ENCODE peak calls at places on chromosomes 7 and 10, in four cellular contexts. X is AG04450, L is AG09309, B is astrocyte of the cerebellum. P is an unnamed sample.

GRCh38 chr7:83475403-83475802 is 173.5 kb downstream of the SEMA3E start:
- DNase-seq in X (no peak), L (no peak), B (no peak), P (no peak)

GRCh38 chr7:155405399-155406318 is 52.3 kb upstream of the EN2 start:
- DNase-seq in X (no peak), L (no peak), B (no peak), P (no peak)

GRCh38 chr7:155309021-155309338 is 11.3 kb downstream of the INSIG1 start:
- DNase-seq in X (no peak), L (no peak), B (no peak), P (no peak)

GRCh38 chr7:73899731-73900142 is 38.8 kb downstream of the TMEM270 start:
- DNase-seq in X (peak), L (peak), B (peak), P (no peak)

GRCh38 chr10:27815846-27816245 is 70.2 kb upstream of the MKX start:
- DNase-seq in X (no peak), L (no peak), B (no peak), P (no peak)

GRCh38 chr10:3452683-3453388 is 280.3 kb upstream of the PITRM1 start:
- DNase-seq in X (peak), L (peak), B (no peak), P (peak)

GRCh38 chr7:13898957-13899670 is 90.4 kb downstream of the ETV1 start:
- DNase-seq in X (no peak), L (no peak), B (no peak), P (no peak)

GRCh38 chr10:191703-192518 is 56.7 kb downstream of the ZMYND11 start:
- DNase-seq in X (no peak), L (peak), B (peak), P (no peak)

GRCh38 chr10:34682580-34682979 is 132.5 kb downstream of the PARD3 start:
- DNase-seq in X (no peak), L (no peak), B (no peak), P (no peak)

DNA sequence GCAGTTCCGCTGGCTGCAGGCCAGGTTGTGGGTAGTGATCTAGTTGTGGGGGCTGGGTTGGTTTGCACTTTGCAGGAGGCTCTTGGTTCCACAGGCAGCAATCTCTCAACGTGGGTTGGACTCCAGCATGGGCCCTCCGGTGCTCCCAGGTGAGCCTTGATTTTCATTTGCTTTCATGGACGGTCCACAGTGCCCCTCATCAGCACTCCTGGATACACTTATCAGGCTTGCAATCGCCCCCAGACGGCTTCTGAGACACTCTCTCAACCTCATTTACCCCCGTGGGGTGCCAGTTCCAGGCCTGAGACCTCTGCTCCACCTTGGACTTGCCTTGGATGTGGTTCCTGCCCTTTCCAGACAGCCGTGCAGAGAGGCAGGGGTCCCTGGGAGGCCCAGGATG is 31.3 kb upstream of the ZNF273 start:
- DNase-seq in X (no peak), L (no peak), B (no peak), P (no peak)
- H3K4me3 ChIP-seq in X (no peak), L (no peak), B (no peak), P (no peak)

GRCh38 chr7:43481905-43482678 is 100.8 kb upstream of the STK17A start:
- DNase-seq in X (no peak), L (no peak), B (peak), P (no peak)

GRCh38 chr7:43479543-43479942 is 103.4 kb upstream of the STK17A start:
- DNase-seq in X (no peak), L (no peak), B (no peak), P (no peak)

GRCh38 chr7:43480581-43480980 is 102.3 kb upstream of the STK17A start:
- DNase-seq in X (no peak), L (no peak), B (no peak), P (no peak)

GRCh38 chr7:43475983-43476382 is 106.9 kb upstream of the STK17A start:
- DNase-seq in X (no peak), L (no peak), B (no peak), P (no peak)

DNA sequence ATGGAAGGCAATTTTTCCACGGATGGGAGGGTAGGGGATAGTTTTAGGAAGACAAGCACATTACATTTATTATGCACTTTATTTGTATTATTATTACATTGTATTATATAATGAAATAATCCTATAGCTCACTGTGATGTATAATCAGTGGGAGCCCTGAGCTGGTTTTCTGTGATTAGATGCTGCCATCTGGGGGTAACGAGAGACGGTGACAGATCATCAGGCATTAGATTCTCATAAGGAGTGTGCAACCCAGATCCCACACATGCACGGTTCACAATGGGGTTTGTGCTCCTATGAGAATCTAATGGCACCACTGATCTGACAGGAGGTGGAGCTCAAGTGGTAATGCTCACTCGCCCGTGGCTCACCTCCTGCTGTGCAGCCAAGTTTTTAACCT is 103.9 kb upstream of the STK17A start:
- DNase-seq in X (no peak), L (no peak), B (no peak), P (no peak)
- TF ChIP-seq CTCF in X (no peak), L (no peak), B (no peak), P (no peak)

GRCh38 chr10:110503528-110504110 is 5.9 kb downstream of the DUSP5 start:
- DNase-seq in X (no peak), L (no peak), B (no peak), P (no peak)

GRCh38 chr10:110502851-110503301 is 5.2 kb downstream of the DUSP5 start:
- DNase-seq in X (no peak), L (peak), B (peak), P (no peak)

GRCh38 chr10:110501142-110501937 is 3.6 kb downstream of the DUSP5 start:
- DNase-seq in X (peak), L (peak), B (peak), P (peak)

GRCh38 chr10:110500515-110500905 is 2.8 kb downstream of the DUSP5 start:
- DNase-seq in X (no peak), L (no peak), B (no peak), P (no peak)

GRCh38 chr10:110502072-110502845 is 4.6 kb downstream of the DUSP5 start:
- DNase-seq in X (no peak), L (no peak), B (no peak), P (no peak)
- H3K4me3 ChIP-seq in X (peak), L (no peak), B (no peak), P (peak)

GRCh38 chr10:78436706-78437406 is 403.2 kb downstream of the RPS24 start:
- DNase-seq in X (no peak), L (no peak), B (no peak), P (no peak)

GRCh38 chr10:78438907-78439809 is 405.5 kb downstream of the RPS24 start:
- DNase-seq in X (no peak), L (no peak), B (no peak), P (no peak)

GRCh38 chr10:78436223-78436575 is 402.5 kb downstream of the RPS24 start:
- DNase-seq in X (no peak), L (no peak), B (no peak), P (no peak)

GRCh38 chr10:78437407-78437768 is 403.7 kb downstream of the RPS24 start:
- DNase-seq in X (no peak), L (no peak), B (no peak), P (no peak)

DNA sequence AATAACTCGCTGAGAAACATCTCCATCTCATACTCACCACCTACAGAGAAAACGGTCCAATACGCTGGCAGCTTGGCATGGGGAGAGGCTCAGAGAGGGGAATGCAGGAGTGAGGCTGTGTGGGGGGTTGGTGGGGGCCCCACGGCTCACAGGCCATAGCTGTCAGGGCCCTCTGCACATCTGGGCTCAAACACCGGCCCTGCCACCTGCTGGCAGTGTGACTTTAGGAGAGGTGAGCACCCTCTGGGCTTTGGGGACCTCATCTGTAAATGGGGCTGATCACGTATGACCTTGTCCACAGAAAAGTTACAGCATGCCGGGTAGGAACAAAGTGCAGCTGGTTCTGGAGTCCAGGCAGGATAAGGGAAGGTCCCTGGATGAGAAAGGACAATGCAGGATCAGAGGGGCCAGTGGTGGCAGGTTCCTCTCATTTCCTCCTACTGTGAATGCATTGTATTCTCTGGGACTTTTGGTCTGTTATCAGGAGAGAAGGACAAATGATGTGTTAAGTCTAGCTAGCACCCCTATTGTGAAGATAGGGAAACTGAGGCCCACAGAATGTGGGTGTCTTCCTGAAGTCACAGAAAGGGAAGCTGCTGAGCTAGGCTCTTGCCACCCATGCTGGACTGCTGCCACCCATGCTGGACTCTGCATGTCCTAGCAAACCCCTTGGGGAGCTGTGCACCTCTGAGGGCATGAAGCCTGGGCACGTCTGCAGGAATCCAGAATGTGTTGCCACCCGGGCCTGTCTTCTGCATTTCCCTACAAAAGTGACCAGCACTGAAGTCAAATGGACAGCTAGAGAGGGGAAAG is 404.6 kb downstream of the RPS24 start:
- DNase-seq in X (no peak), L (no peak), B (no peak), P (no peak)
- TF ChIP-seq CTCF in X (no peak), L (no peak), B (no peak), P (peak)

GRCh38 chr10:22824984-22825383 is 102.9 kb upstream of the ARMC3 start:
- DNase-seq in X (no peak), L (no peak), B (no peak), P (peak)
- H3K4me3 ChIP-seq in X (no peak), L (no peak), B (no peak), P (no peak)

DNA sequence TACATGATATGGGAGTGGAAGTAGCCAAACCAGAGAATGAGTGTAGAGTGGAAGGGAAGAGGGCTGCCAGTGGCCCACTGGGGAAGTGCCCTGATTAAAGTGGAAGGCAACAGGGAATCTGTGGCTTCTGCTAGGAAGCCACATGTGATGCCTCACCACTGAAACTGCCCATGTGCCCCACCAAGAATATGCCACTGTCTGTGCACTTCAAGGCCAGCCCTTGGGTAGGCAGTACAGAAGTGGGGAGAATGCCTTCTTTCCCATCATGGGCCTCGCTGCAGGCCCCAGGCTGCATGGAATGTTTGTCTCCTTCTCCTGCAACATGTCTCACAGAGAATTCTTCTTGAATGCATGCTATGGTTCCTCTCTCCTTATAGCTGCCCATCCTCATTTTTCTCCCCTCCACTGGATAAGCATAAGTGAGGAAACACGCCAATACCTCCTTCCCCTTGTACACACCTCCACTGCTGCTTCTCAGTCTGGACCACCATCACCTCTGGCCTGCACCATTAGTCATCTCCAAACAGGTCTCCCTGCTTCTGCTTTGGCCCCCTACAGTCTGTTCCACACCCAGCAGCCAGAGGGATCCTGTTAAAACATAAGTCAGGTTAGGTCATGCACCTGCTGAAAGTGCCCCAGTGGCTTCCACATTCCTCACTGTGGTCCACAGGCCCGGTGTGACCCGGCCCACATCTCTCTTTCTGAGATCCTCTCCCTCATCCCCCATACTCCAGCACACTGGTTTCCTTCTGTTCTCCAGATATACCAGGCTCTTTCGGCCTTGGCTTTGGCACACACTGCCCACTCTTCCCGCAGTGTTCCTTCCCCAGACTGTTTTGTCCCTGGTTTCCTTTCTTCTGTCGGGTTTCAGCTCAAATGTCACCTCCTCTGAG is 37.1 kb downstream of the SNX10 start:
- DNase-seq in X (no peak), L (no peak), B (no peak), P (no peak)
- TF ChIP-seq CTCF in X (no peak), L (no peak), B (no peak), P (peak)